ENCODE peak calls at places on chromosomes 1 and 21, in five cellular contexts. J is IMR-90; V is stomach; R is left lung; S is CD4-positive, alpha-beta T cell. Z is an unnamed sample. For H3K9me3, the result is how much of the 10 kb centered on the place peaks cover.

GRCh38 chr1:55062801-55063561 is 23.6 kb downstream of the PCSK9 start:
- DNase-seq in J (no peak), V (no peak), R (peak), S (no peak), Z (no peak)

GRCh38 chr1:115135681-115136080 is 46.4 kb upstream of the TSPAN2 start:
- DNase-seq in J (peak), V (no peak), R (no peak), S (no peak), Z (no peak)

GRCh38 chr1:109361649-109362048 is 36.1 kb downstream of the SORT1 start:
- DNase-seq in J (peak), V (no peak), R (no peak), S (no peak), Z (no peak)

GRCh38 chr1:198116469-198116868 is 40.3 kb upstream of the NEK7 start:
- DNase-seq in J (no peak), V (no peak), R (no peak), S (no peak), Z (no peak)

GRCh38 chr1:160520582-160520981 is 2.5 kb downstream of the SLAMF6 start:
- DNase-seq in J (no peak), V (no peak), R (no peak), S (no peak), Z (no peak)

GRCh38 chr21:34078915-34079314 is 5.5 kb downstream of the MRPS6 start:
- DNase-seq in J (no peak), V (no peak), R (no peak), S (peak), Z (no peak)

GRCh38 chr1:167629681-167630567 is at the start of gene RCSD1:
- DNase-seq in J (no peak), V (peak), R (peak), S (peak), Z (peak)

GRCh38 chr1:99207216-99207615 is 57.1 kb upstream of the PLPPR4 start:
- DNase-seq in J (no peak), V (no peak), R (no peak), S (no peak), Z (no peak)

GRCh38 chr1:185721553-185721952 is 12.6 kb upstream of the HMCN1 start:
- DNase-seq in J (no peak), V (no peak), R (no peak), S (no peak), Z (no peak)

GRCh38 chr21:42735944-42736343 is 82.5 kb downstream of the PDE9A start:
- DNase-seq in J (no peak), V (no peak), R (no peak), S (no peak), Z (no peak)

GRCh38 chr1:58883888-58884482 is 100.1 kb upstream of the JUN start:
- DNase-seq in J (no peak), V (no peak), R (no peak), S (no peak), Z (no peak)

GRCh38 chr1:156114919-156115513 is 505 bp downstream of the LMNA start:
- DNase-seq in J (no peak), V (peak), R (peak), S (no peak), Z (no peak)

GRCh38 chr21:38598413-38598812 is 100.1 kb upstream of the ERG start:
- DNase-seq in J (no peak), V (no peak), R (no peak), S (no peak), Z (no peak)

GRCh38 chr1:225364439-225364838 is 63.4 kb downstream of the LBR start:
- DNase-seq in J (no peak), V (no peak), R (no peak), S (no peak), Z (no peak)

GRCh38 chr1:203539831-203540546 is 46.0 kb downstream of the OPTC start:
- DNase-seq in J (peak), V (no peak), R (no peak), S (no peak), Z (no peak)

GRCh38 chr1:185595835-185596667 is 138.1 kb upstream of the HMCN1 start:
- DNase-seq in J (peak), V (peak), R (no peak), S (peak), Z (peak)

GRCh38 chr1:76868916-76869315 is 1.6 kb downstream of the ST6GALNAC5 start:
- DNase-seq in J (no peak), V (no peak), R (peak), S (no peak), Z (no peak)

DNA sequence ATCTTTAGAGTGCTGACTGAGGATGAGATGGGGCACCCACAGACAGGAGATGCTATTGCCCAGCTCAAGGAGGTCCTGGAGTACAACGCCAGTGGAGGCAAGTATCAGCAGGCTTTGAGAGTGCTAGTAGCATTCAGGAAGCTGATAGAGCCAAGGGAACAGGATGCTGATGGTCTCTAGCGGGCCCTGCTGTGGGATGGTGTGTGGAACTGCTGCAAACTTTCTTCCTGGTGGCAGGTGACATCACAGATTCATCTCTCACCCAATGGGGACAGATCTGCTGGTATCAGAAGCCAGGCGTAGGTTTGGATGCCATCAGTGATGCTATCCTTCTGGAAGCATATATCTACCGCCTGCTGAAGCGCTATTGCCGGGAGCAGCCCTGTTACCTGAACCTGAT is 609.8 kb upstream of the NCAM2 start:
- DNase-seq in J (no peak), V (no peak), R (no peak), S (no peak), Z (no peak)
- H3K9me3 ChIP-seq in J (under half), V (under half), R (under half), S (under half), Z (under half)

GRCh38 chr1:206482611-206483010 is 12.3 kb downstream of the IKBKE start:
- DNase-seq in J (no peak), V (no peak), R (no peak), S (no peak), Z (no peak)

GRCh38 chr1:206478746-206479145 is 8.5 kb downstream of the IKBKE start:
- DNase-seq in J (no peak), V (no peak), R (peak), S (no peak), Z (no peak)

GRCh38 chr1:206477581-206478380 is 7.5 kb downstream of the IKBKE start:
- DNase-seq in J (no peak), V (no peak), R (peak), S (no peak), Z (no peak)

GRCh38 chr1:206479164-206480125 is 9.2 kb downstream of the IKBKE start:
- DNase-seq in J (peak), V (peak), R (peak), S (peak), Z (peak)

GRCh38 chr1:206480211-206480610 is 9.9 kb downstream of the IKBKE start:
- DNase-seq in J (no peak), V (no peak), R (peak), S (no peak), Z (no peak)
- H3K9me3 ChIP-seq in J (under half), V (under half), R (under half), S (under half), Z (under half)

DNA sequence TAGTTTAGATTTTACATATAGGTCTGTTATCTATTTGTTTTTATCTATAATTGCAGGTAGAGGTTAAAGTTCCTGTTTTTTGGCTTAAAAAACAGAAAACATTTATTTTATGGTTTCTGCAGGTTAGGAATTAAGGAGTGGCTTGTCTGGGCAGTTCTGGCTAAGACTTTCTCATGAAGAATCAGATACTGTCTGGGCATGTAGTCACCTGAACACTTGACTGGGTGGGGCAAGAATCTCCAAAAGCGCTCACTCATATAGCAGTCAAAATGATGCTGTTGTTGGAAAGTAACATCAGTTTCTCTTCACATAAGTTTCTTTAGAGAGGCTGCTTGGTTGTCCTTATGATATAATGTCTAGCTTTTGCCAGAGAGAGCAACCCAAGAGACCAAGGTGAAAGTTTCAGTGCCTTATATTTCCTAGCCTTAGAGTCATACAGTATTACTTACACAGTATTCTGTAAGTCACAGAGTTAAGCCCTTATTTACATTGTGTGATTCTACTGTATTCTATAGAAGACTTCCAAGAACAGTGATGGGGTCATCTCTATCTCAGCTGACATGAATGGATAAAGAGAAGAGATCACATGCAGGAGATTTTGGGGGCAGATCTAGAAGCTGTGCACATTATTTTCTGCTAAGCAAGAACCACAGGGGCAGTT is 125.4 kb upstream of the GPR52 start:
- DNase-seq in J (no peak), V (no peak), R (no peak), S (no peak), Z (no peak)
- H3K9me3 ChIP-seq in J (under half), V (under half), R (half or more), S (under half), Z (under half)

GRCh38 chr21:45211661-45212060 is 76.0 kb downstream of the POFUT2 start:
- DNase-seq in J (no peak), V (no peak), R (no peak), S (no peak), Z (no peak)
- H3K9me3 ChIP-seq in J (under half), V (under half), R (under half), S (under half), Z (under half)

GRCh38 chr1:4056422-4056821 is 156.3 kb upstream of the C1orf174 start:
- DNase-seq in J (no peak), V (no peak), R (peak), S (no peak), Z (no peak)

GRCh38 chr1:4053774-4054173 is 153.7 kb upstream of the C1orf174 start:
- DNase-seq in J (no peak), V (no peak), R (no peak), S (no peak), Z (no peak)

GRCh38 chr1:4055677-4055967 is 155.6 kb upstream of the C1orf174 start:
- DNase-seq in J (no peak), V (no peak), R (peak), S (no peak), Z (no peak)

GRCh38 chr1:4053160-4053748 is 153.2 kb upstream of the C1orf174 start:
- DNase-seq in J (no peak), V (no peak), R (no peak), S (no peak), Z (no peak)

GRCh38 chr1:4054957-4055676 is 155.0 kb upstream of the C1orf174 start:
- DNase-seq in J (no peak), V (no peak), R (peak), S (no peak), Z (no peak)
- H3K9me3 ChIP-seq in J (half or more), V (under half), R (under half), S (under half), Z (under half)

DNA sequence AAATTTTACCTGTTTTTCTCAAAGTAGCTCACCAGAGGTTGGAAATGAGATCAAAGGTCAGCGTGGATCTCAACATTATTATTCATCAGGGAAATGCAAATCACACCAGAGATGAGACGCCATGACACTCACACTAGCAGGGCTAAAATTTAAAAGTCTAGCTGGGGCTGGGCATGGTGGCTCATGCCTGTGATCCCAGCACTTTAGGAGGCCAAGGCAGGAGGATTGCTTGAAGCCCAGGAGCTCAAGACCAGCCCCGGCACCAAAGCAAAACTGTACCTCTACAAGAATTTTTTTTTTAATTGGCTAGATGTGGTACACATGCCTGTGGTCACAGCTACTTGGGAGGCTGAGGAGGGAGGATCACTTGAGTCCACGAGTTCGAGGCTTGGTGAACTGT is 41.4 kb upstream of the PCBP3 start:
- DNase-seq in J (no peak), V (no peak), R (no peak), S (no peak), Z (no peak)
- H3K9me3 ChIP-seq in J (under half), V (under half), R (under half), S (under half), Z (under half)

GRCh38 chr1:49297783-49298182 is 521.1 kb upstream of the BEND5 start:
- DNase-seq in J (no peak), V (no peak), R (peak), S (no peak), Z (no peak)

GRCh38 chr1:49294539-49294938 is 517.8 kb upstream of the BEND5 start:
- DNase-seq in J (no peak), V (no peak), R (no peak), S (no peak), Z (no peak)

GRCh38 chr1:49293016-49293415 is 516.3 kb upstream of the BEND5 start:
- DNase-seq in J (no peak), V (no peak), R (peak), S (no peak), Z (no peak)

GRCh38 chr1:49298304-49298703 is 521.6 kb upstream of the BEND5 start:
- DNase-seq in J (no peak), V (peak), R (no peak), S (no peak), Z (no peak)
- H3K9me3 ChIP-seq in J (under half), V (under half), R (under half), S (under half), Z (under half)